ENCODE peak calls at places on chromosomes 13 and 19, in eight cellular contexts. F is fibroblast of mammary gland, Y is H9, T is A549, D is mucosa of descending colon, W is neural crest cell, E is pancreas, G is astrocyte. K is an unnamed sample.

GRCh38 chr13:113016526-113017295 is 47.7 kb downstream of the MCF2L start:
- DNase-seq in F (no peak), Y (no peak), T (no peak), D (no peak), W (no peak), E (no peak), G (no peak), K (no peak)

GRCh38 chr13:105446197-105446596 is 1089.3 kb downstream of the EFNB2 start:
- DNase-seq in F (peak; percentile 10), Y (no peak), T (peak; percentile 9), D (no peak), W (no peak), E (no peak), G (no peak), K (no peak)

GRCh38 chr13:50140742-50141659 is 125.8 kb downstream of the KCNRG start:
- DNase-seq in F (no peak), Y (no peak), T (no peak), D (no peak), W (no peak), E (no peak), G (no peak), K (no peak)

GRCh38 chr13:20353973-20354372 is 121.9 kb upstream of the GJB6 start:
- DNase-seq in F (peak; percentile 80), Y (no peak), T (no peak), D (no peak), W (no peak), E (no peak), G (peak; percentile 62), K (no peak)

GRCh38 chr13:43787998-43788397 is 1.2 kb upstream of the ENOX1 start:
- DNase-seq in F (peak; percentile 75), Y (no peak), T (peak; percentile 51), D (no peak), W (peak; percentile 40), E (peak; percentile 17), G (peak; percentile 18), K (no peak)

GRCh38 chr13:35484384-35484783 is 7.9 kb upstream of the MAB21L1 start:
- DNase-seq in F (no peak), Y (no peak), T (no peak), D (no peak), W (no peak), E (no peak), G (no peak), K (no peak)

GRCh38 chr19:38004505-38005223 is 97.7 kb downstream of the SIPA1L3 start:
- DNase-seq in F (peak; percentile 97), Y (peak; percentile 93), T (peak; percentile 90), D (peak; percentile 63), W (peak; percentile 56), E (peak; percentile 49), G (peak; percentile 96), K (peak; percentile 90)

GRCh38 chr13:20711301-20712044 is 8.0 kb downstream of the IL17D start:
- DNase-seq in F (no peak), Y (peak; percentile 79), T (peak; percentile 21), D (no peak), W (peak; percentile 40), E (no peak), G (no peak), K (no peak)

GRCh38 chr19:14731200-14731599 is 41.4 kb downstream of the ZNF333 start:
- DNase-seq in F (no peak), Y (no peak), T (peak; percentile 37), D (no peak), W (no peak), E (no peak), G (no peak), K (peak; percentile 34)

GRCh38 chr13:54536112-54536511 is 1507.5 kb downstream of the OLFM4 start:
- DNase-seq in F (no peak), Y (no peak), T (peak; percentile 0), D (no peak), W (no peak), E (no peak), G (no peak), K (no peak)

GRCh38 chr13:93476175-93476574 is 249.6 kb downstream of the GPC6 start:
- DNase-seq in F (peak; percentile 51), Y (no peak), T (peak; percentile 17), D (no peak), W (no peak), E (no peak), G (peak; percentile 94), K (no peak)

GRCh38 chr13:23778879-23779278 is 110.3 kb downstream of the MIPEP start:
- DNase-seq in F (peak; percentile 75), Y (no peak), T (no peak), D (no peak), W (no peak), E (no peak), G (peak; percentile 67), K (no peak)

GRCh38 chr19:33309826-33310225 is 7.5 kb upstream of the CEBPA start:
- DNase-seq in F (no peak), Y (no peak), T (no peak), D (no peak), W (no peak), E (no peak), G (no peak), K (no peak)

GRCh38 chr19:33306853-33307792 is 4.8 kb upstream of the CEBPA start:
- DNase-seq in F (no peak), Y (no peak), T (no peak), D (no peak), W (no peak), E (peak; percentile 62), G (no peak), K (no peak)

GRCh38 chr19:33311326-33311682 is 9.0 kb upstream of the CEBPA start:
- DNase-seq in F (no peak), Y (no peak), T (no peak), D (peak; percentile 65), W (no peak), E (peak; percentile 62), G (no peak), K (no peak)

GRCh38 chr19:33312065-33312464 is 9.7 kb upstream of the CEBPA start:
- DNase-seq in F (no peak), Y (no peak), T (no peak), D (no peak), W (no peak), E (no peak), G (no peak), K (no peak)

DNA sequence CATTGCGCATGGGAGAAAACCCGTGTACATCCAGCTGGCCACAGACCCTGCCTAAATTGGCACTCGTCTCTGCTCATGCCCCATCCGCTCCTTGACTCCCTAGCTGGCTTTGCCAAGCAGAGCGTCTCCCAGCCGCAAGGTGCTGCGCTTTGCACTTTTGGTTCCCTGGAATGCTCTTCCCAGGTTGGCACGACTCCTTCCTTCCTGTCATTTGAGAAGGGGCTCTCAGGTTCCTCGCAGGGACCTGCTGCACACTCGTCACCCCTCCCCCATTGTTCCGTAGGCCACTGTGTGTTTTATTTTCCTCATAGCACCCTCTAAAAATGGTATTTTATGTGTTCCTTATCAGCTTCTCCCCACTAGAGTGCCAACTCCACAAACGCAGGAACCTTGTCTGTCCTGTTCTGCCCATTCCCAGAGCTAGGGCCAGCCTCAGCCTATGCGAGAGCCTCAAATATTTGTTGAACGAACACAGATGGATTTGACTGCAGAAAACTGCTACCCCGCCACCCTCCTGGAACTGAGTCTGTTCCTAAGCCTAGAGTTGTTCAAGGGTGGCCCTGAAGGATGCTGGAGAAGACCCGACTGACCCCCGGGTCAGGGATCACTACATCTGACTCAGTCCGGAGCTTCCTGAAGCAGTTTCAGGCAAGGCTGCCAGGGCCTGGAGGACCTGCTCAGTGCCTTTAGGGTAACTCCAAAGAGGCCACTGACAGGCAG is 8.4 kb upstream of the CEBPA start:
- DNase-seq in F (no peak), Y (no peak), T (no peak), D (peak; percentile 63), W (no peak), E (peak; percentile 72), G (no peak), K (no peak)
- TF ChIP-seq CTCF in F (no peak), Y (no peak), T (no peak), D (no peak), W (no peak), E (no peak), G (no peak), K (no peak)

DNA sequence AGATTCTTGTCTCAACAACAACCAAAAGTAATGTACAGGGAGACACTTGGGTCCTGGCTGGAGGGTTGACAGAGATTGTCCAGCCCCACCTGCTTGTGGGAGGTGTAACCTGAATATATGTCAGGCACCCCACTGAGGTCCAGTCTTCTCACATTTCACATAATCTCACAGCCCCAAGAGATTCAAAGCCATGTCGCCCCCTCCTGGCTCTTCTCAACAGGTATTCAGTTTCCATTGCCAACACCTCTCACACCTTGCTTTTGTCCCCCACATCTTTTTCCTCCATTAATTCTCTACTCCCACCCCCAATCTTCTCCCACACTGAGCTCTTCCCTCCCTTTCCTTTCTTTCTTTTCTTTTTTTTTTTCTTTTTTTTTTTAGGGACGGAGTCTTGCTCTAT is 11.2 kb downstream of the UNC13A start:
- DNase-seq in F (no peak), Y (no peak), T (peak; percentile 23), D (peak; percentile 8), W (no peak), E (no peak), G (no peak), K (no peak)
- TF ChIP-seq CTCF in F (no peak), Y (peak; percentile 60), T (no peak), D (no peak), W (peak; percentile 15), E (no peak), G (no peak), K (no peak)

GRCh38 chr13:65615506-65615905 is 1614.6 kb downstream of the PCDH9 start:
- DNase-seq in F (no peak), Y (no peak), T (no peak), D (no peak), W (no peak), E (no peak), G (no peak), K (no peak)

GRCh38 chr13:65613004-65613403 is 1617.1 kb downstream of the PCDH9 start:
- DNase-seq in F (no peak), Y (peak; percentile 33), T (peak; percentile 2), D (no peak), W (no peak), E (no peak), G (no peak), K (no peak)
- TF ChIP-seq CTCF in F (peak; percentile 34), Y (peak; percentile 74), T (no peak), D (no peak), W (peak; percentile 36), E (no peak), G (no peak), K (peak; percentile 13)

DNA sequence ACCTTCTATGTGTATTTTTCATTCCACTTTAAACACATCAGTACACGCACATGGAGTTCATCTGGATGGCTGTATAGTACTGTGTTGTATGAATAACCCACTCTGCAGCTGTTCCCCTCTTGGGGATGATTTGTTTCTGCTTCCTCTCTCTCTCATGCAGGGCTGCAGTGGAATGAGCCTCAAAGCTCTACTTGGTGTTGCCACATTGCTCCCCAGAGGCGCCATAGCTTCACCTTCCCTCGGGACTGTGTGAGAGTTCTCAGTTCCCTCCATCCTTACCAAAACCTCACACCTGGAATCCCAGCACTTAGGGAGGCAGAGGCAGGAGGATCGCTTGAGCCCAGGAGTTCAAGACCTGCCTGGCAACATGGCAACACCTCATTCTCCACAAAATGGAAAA is 28.4 kb upstream of the GPR183 start:
- DNase-seq in F (no peak), Y (no peak), T (no peak), D (no peak), W (no peak), E (no peak), G (no peak), K (no peak)
- TF ChIP-seq CTCF in F (no peak), Y (no peak), T (no peak), D (no peak), W (no peak), E (no peak), G (no peak), K (no peak)